ENCODE peak calls at places on chromosomes 13 and 19, in seven cellular contexts. H is glutamatergic neuron, M is H1, I is WTC11, X is upper lobe of right lung, T is progenitor cell of endocrine pancreas, U is fibroblast of mammary gland. O is an unnamed sample.

GRCh38 chr19:6378036-6378435 is 2.3 kb upstream of the PSPN start:
- DNase-seq in U (no peak), I (no peak), M (no peak), T (no peak), X (no peak), H (no peak), O (no peak)

GRCh38 chr19:46639356-46640061 is 3.5 kb upstream of the GNG8 start:
- DNase-seq in M (no peak), T (no peak), I (no peak), H (no peak), U (peak; percentile 69), X (peak; percentile 77), O (peak; percentile 31)

GRCh38 chr13:95234242-95234641 is 67.0 kb downstream of the ABCC4 start:
- DNase-seq in U (no peak), T (no peak), I (no peak), X (no peak), H (no peak), M (no peak), O (no peak)

GRCh38 chr13:30141773-30142501 is 165.4 kb downstream of the KATNAL1 start:
- DNase-seq in U (no peak), X (no peak), H (no peak), M (no peak), I (no peak), T (no peak), O (no peak)

GRCh38 chr19:38695832-38696732 is 48.2 kb downstream of the CAPN12 start:
- DNase-seq in I (no peak), T (no peak), U (no peak), H (no peak), X (no peak), M (no peak), O (no peak)

GRCh38 chr19:33303791-33304759 is 1.7 kb upstream of the CEBPA start:
- DNase-seq in M (no peak), X (peak; percentile 79), H (no peak), I (no peak), U (peak; percentile 20), T (no peak), O (no peak)

GRCh38 chr13:25046985-25047660 is 48.8 kb upstream of the PABPC3 start:
- DNase-seq in I (peak; percentile 73), T (peak; percentile 20), H (peak; percentile 66), U (peak; percentile 17), M (no peak), X (no peak), O (peak; percentile 63)

GRCh38 chr19:5536337-5536894 is 31.3 kb downstream of the TINCR start:
- DNase-seq in T (peak; percentile 59), M (peak; percentile 70), I (peak; percentile 91), U (peak; percentile 14), H (peak; percentile 84), X (peak; percentile 80), O (peak; percentile 68)

GRCh38 chr19:28324275-28325060 is 888.5 kb downstream of the UQCRFS1 start:
- DNase-seq in I (no peak), T (no peak), H (no peak), M (no peak), U (no peak), X (no peak), O (no peak)

GRCh38 chr19:33426621-33427475 is 53.3 kb downstream of the CEBPG start:
- DNase-seq in X (peak; percentile 33), M (no peak), I (no peak), H (peak; percentile 8), T (no peak), U (no peak), O (no peak)

GRCh38 chr13:104580931-104581330 is 1514.7 kb upstream of the SLC10A2 start:
- DNase-seq in X (no peak), I (no peak), M (no peak), U (no peak), T (no peak), H (no peak), O (no peak)

GRCh38 chr13:39016087-39016486 is 21.8 kb downstream of the PROSER1 start:
- DNase-seq in I (no peak), X (no peak), H (no peak), U (no peak), M (no peak), T (no peak), O (no peak)

GRCh38 chr19:33428627-33429013 is 55.1 kb downstream of the CEBPG start:
- DNase-seq in U (no peak), I (no peak), X (peak; percentile 36), H (peak; percentile 13), M (no peak), T (no peak), O (no peak)

GRCh38 chr19:5718032-5718578 is 1.8 kb downstream of the LONP1 start:
- DNase-seq in I (no peak), H (no peak), T (no peak), X (no peak), U (peak; percentile 53), M (no peak), O (no peak)

GRCh38 chr19:4198467-4199126 is 16.1 kb downstream of the ANKRD24 start:
- DNase-seq in H (no peak), T (no peak), U (no peak), I (no peak), X (no peak), M (no peak), O (no peak)

GRCh38 chr19:5222178-5222577 is 118.4 kb downstream of the PTPRS start:
- DNase-seq in T (no peak), X (no peak), H (no peak), I (no peak), M (no peak), U (no peak), O (no peak)

GRCh38 chr13:35879111-35879510 is 252.1 kb downstream of the DCLK1 start:
- DNase-seq in U (no peak), M (no peak), T (no peak), X (no peak), I (no peak), H (no peak), O (no peak)

GRCh38 chr13:38570706-38571105 is 116.2 kb upstream of the FREM2 start:
- DNase-seq in X (no peak), U (no peak), T (no peak), H (no peak), M (no peak), I (no peak), O (no peak)

GRCh38 chr13:83215627-83216026 is 666.6 kb downstream of the SLITRK1 start:
- DNase-seq in M (no peak), H (no peak), U (peak; percentile 77), I (no peak), X (no peak), T (no peak), O (no peak)

GRCh38 chr13:23695711-23696512 is 125.7 kb downstream of the TNFRSF19 start:
- DNase-seq in T (no peak), M (no peak), U (no peak), X (peak; percentile 73), I (peak; percentile 27), H (peak; percentile 48), O (no peak)

GRCh38 chr13:80133631-80134083 is 207.3 kb downstream of the SPRY2 start:
- DNase-seq in X (no peak), I (no peak), T (no peak), H (no peak), M (no peak), U (peak; percentile 27), O (no peak)

GRCh38 chr13:111598751-111599150 is 278.3 kb downstream of the TEX29 start:
- DNase-seq in T (no peak), X (peak; percentile 29), M (no peak), I (no peak), H (no peak), U (no peak), O (no peak)

GRCh38 chr13:95608640-95609280 is 35.7 kb downstream of the DZIP1 start:
- DNase-seq in T (no peak), M (no peak), X (no peak), H (peak; percentile 26), U (peak; percentile 25), I (no peak), O (no peak)

GRCh38 chr19:35090795-35091214 is 24.8 kb upstream of the FXYD3 start:
- DNase-seq in M (no peak), X (no peak), U (no peak), H (no peak), T (no peak), I (peak; percentile 72), O (no peak)
- TF ChIP-seq CTCF in M (no peak), X (no peak), U (no peak), H (peak; percentile 48), T (no peak), I (peak; percentile 20), O (no peak)

DNA sequence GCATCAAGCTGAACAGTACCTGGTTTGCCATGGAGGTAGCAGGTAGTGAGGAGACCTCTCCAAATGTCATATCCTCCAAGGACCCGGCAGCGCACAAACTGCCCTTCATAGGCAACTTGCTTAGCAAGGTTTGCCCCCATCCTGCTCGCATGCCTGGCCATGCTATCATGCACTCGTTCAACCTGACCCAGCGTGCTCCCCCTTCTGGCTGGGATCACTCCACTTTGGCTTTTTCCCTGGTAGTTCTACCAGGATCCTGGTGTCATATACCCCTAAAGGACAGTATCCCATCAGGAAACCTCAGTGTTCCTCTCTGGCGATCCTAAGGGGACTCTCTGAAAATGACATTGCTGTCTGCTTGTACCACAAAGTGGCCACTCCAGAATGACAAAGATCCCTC is 38.6 kb upstream of the ZNF30 start:
- DNase-seq in M (no peak), T (no peak), H (no peak), U (no peak), I (peak; percentile 32), X (no peak), O (no peak)
- TF ChIP-seq CTCF in M (no peak), T (no peak), H (no peak), U (no peak), I (no peak), X (no peak), O (no peak)

DNA sequence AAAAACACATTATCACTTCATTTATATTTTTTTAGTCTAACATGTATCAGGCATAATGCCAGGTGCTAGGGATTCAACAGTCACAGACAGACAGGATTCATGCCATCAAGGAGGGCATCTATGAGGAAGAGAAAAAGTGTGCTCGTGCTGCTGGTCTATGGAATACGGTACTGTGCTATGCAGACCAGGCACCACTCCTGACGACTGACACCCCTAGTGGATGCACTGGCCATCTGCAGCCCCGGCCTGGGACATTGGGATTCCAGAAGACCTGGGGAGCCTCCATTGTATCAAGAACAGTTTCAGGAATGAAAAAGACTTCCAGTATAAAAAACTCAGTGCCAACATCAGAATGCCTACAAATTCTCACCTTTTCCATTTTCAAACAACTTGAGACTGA is 94.0 kb downstream of the KLF12 start:
- DNase-seq in T (peak; percentile 28), U (peak; percentile 32), I (peak; percentile 87), M (peak; percentile 58), H (peak; percentile 81), X (no peak), O (peak; percentile 76)
- TF ChIP-seq CTCF in T (peak; percentile 66), U (peak; percentile 50), I (peak; percentile 62), M (peak; percentile 82), H (peak; percentile 78), X (peak; percentile 48), O (peak; percentile 49)

GRCh38 chr13:94056362-94056990 is 423.0 kb downstream of the DCT start:
- DNase-seq in I (no peak), X (no peak), H (no peak), T (no peak), M (no peak), U (no peak), O (no peak)
- TF ChIP-seq CTCF in I (no peak), X (no peak), H (no peak), T (no peak), M (no peak), U (no peak), O (no peak)

GRCh38 chr13:107680115-107680514 is 535.2 kb downstream of the LIG4 start:
- DNase-seq in H (no peak), X (no peak), I (no peak), U (peak; percentile 1), T (no peak), M (no peak), O (no peak)
- TF ChIP-seq CTCF in H (no peak), X (no peak), I (no peak), U (no peak), T (peak; percentile 16), M (peak; percentile 20), O (no peak)

O was measured in endothelial cell.